ENCODE peak calls at places on chromosomes 5 and 9, in eight cellular contexts. Q, X, I, T, P, U, C and D are unnamed samples.

GRCh38 chr5:15717002-15717401 is 217.0 kb downstream of the FBXL7 start:
- DNase-seq in I (no peak), X (no peak), C (no peak), P (no peak), T (peak; percentile 17), Q (no peak), U (no peak), D (no peak)

GRCh38 chr5:157157492-157157891 is 8.6 kb downstream of the GARIN3 start:
- DNase-seq in P (no peak), T (no peak), Q (no peak), X (no peak), U (no peak), I (no peak), C (no peak), D (no peak)

GRCh38 chr5:61332891-61333350 is 863 bp downstream of the ZSWIM6 start:
- DNase-seq in X (peak; percentile 42), Q (peak; percentile 33), U (no peak), P (peak; percentile 79), T (peak; percentile 91), C (peak; percentile 84), I (peak; percentile 69), D (peak; percentile 55)

GRCh38 chr5:82004511-82004910 is 32.7 kb downstream of the ATG10 start:
- DNase-seq in X (no peak), Q (no peak), T (peak; percentile 45), P (no peak), U (no peak), I (no peak), C (no peak), D (no peak)

GRCh38 chr5:665956-666711 is 27.0 kb downstream of the TPPP start:
- DNase-seq in P (no peak), Q (no peak), I (peak; percentile 15), C (no peak), T (no peak), U (no peak), X (no peak), D (no peak)

GRCh38 chr5:90221947-90222346 is 187.6 kb downstream of the CETN3 start:
- DNase-seq in P (no peak), T (peak; percentile 28), C (no peak), X (no peak), I (no peak), U (no peak), Q (no peak), D (no peak)

GRCh38 chr5:145236127-145236526 is 599.0 kb downstream of the PRELID2 start:
- DNase-seq in I (no peak), T (peak; percentile 12), X (no peak), P (no peak), U (no peak), C (no peak), Q (no peak), D (no peak)

GRCh38 chr9:18824095-18824666 is 208.8 kb downstream of the SAXO1 start:
- DNase-seq in X (peak; percentile 20), Q (no peak), P (peak; percentile 49), U (no peak), I (no peak), C (no peak), T (peak; percentile 7), D (no peak)

GRCh38 chr5:137600721-137601360 is 101.7 kb upstream of the SPOCK1 start:
- DNase-seq in C (no peak), I (no peak), T (peak; percentile 22), Q (no peak), U (no peak), X (no peak), P (no peak), D (no peak)

GRCh38 chr5:78295035-78295961 is 800 bp upstream of the AP3B1 start:
- DNase-seq in Q (peak; percentile 26), I (peak; percentile 24), T (peak; percentile 62), P (peak; percentile 70), C (peak; percentile 75), U (peak; percentile 45), X (peak; percentile 71), D (peak; percentile 46)

GRCh38 chr9:130599625-130600024 is 20.2 kb downstream of the FUBP3 start:
- DNase-seq in U (no peak), T (no peak), Q (no peak), X (no peak), C (no peak), P (no peak), I (no peak), D (no peak)

GRCh38 chr9:18461496-18461895 is 12.5 kb upstream of the ADAMTSL1 start:
- DNase-seq in P (no peak), I (no peak), C (no peak), X (no peak), U (no peak), T (no peak), Q (no peak), D (no peak)

GRCh38 chr9:35960029-35960655 is 2.2 kb upstream of the OR2S2 start:
- DNase-seq in P (no peak), T (peak; percentile 88), I (no peak), Q (no peak), U (no peak), C (no peak), X (peak; percentile 40), D (no peak)

GRCh38 chr5:85337400-85337799 is 952.7 kb upstream of the EDIL3 start:
- DNase-seq in Q (no peak), T (no peak), C (no peak), I (no peak), X (no peak), P (no peak), U (no peak), D (no peak)

GRCh38 chr5:85345818-85346217 is 961.1 kb upstream of the EDIL3 start:
- DNase-seq in T (no peak), C (no peak), X (no peak), U (no peak), P (no peak), I (no peak), Q (no peak), D (no peak)

GRCh38 chr5:85340790-85341189 is 956.1 kb upstream of the EDIL3 start:
- DNase-seq in T (no peak), X (no peak), C (no peak), Q (no peak), I (no peak), U (no peak), P (no peak), D (no peak)
- H3K4me1 ChIP-seq in T (no peaks in the 10 kb centered on the region), X (no peaks in the 10 kb centered on the region), C (no peaks in the 10 kb centered on the region), Q (no peaks in the 10 kb centered on the region), I (no peaks in the 10 kb centered on the region), U (no peaks in the 10 kb centered on the region), P (no peaks in the 10 kb centered on the region), D (no peaks in the 10 kb centered on the region)

GRCh38 chr5:123810911-123811310 is 298.9 kb downstream of the CSNK1G3 start:
- DNase-seq in U (no peak), Q (no peak), I (no peak), T (no peak), X (no peak), P (no peak), C (no peak), D (no peak)

GRCh38 chr5:123813251-123813650 is 301.3 kb downstream of the CSNK1G3 start:
- DNase-seq in Q (no peak), C (no peak), X (no peak), I (no peak), P (no peak), T (no peak), U (no peak), D (peak; percentile 23)

GRCh38 chr5:123809594-123810172 is 297.7 kb downstream of the CSNK1G3 start:
- DNase-seq in T (no peak), U (no peak), I (no peak), X (peak; percentile 52), P (peak; percentile 50), C (no peak), Q (no peak), D (no peak)

GRCh38 chr5:123810253-123810652 is 298.3 kb downstream of the CSNK1G3 start:
- DNase-seq in X (peak; percentile 40), P (peak; percentile 74), C (no peak), Q (no peak), I (peak; percentile 39), T (no peak), U (no peak), D (no peak)

GRCh38 chr5:123811771-123812170 is 299.8 kb downstream of the CSNK1G3 start:
- DNase-seq in C (no peak), U (no peak), X (no peak), P (no peak), T (no peak), Q (no peak), I (no peak), D (no peak)
- H3K4me1 ChIP-seq in C (peaks cover 14% of the 10 kb centered on the region), U (no peaks in the 10 kb centered on the region), X (no peaks in the 10 kb centered on the region), P (peaks cover 46% of the 10 kb centered on the region), T (peaks cover 21% of the 10 kb centered on the region), Q (no peaks in the 10 kb centered on the region), I (peaks cover 32% of the 10 kb centered on the region), D (peaks cover 25% of the 10 kb centered on the region)

DNA sequence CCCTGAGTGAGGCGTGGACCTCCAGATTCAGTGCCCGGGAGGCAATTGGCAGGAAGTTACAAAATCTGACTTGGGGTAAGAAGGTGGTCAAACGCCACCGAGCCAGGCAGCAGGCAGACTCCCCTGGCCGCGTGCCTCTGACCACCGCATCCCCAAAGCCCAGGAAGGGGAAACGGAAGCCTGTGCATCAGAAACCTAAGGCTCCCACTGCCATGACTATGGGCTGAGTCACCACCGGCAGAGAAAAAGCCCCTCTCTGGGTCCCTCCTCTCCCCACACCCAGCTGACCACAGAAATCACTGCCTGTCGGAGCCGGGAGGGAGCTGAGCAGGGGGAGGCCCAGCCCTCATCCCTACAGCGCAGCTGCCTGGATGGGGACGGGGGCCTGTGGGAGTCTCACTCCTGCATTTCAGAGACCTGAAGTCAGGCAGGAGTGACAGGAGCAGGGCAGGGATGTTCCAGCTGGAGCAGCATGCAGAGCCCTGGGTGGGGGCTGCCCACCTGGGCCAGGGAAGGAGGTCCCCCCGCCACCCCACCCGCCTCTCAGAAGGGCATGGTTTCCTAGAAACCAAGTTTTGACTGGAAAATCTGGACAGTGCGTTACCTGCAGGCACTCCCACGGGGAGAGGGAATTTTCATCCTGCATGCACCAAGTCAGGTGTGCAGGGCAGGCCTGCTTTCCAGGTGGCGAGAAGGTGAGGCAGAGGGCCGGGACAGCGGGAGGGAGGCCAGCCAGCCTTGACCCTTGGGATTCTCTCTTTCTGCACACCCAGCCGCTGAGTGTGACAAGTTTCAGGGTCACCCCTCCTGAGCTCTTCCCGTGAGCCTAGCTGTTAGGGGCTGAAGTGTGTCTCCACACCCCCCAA is 68.2 kb downstream of the LRSAM1 start:
- DNase-seq in X (no peak), C (peak; percentile 68), T (peak; percentile 97), I (peak; percentile 47), P (peak; percentile 59), U (no peak), Q (no peak), D (peak; percentile 95)
- H3K4me1 ChIP-seq in X (no peaks in the 10 kb centered on the region), C (peaks cover 30% of the 10 kb centered on the region), T (peaks cover 55% of the 10 kb centered on the region), I (peaks cover 36% of the 10 kb centered on the region), P (peaks cover 14% of the 10 kb centered on the region), U (no peaks in the 10 kb centered on the region), Q (peaks cover 7% of the 10 kb centered on the region), D (peaks cover 74% of the 10 kb centered on the region)

GRCh38 chr9:114370985-114371335 is 16.8 kb downstream of the AKNA start:
- DNase-seq in P (no peak), X (no peak), C (peak; percentile 52), T (no peak), Q (no peak), I (no peak), U (no peak), D (no peak)

GRCh38 chr9:114370251-114370984 is 17.4 kb downstream of the AKNA start:
- DNase-seq in T (no peak), U (no peak), X (no peak), I (no peak), Q (no peak), P (no peak), C (peak; percentile 46), D (no peak)

GRCh38 chr9:114371343-114371985 is 16.3 kb downstream of the AKNA start:
- DNase-seq in T (no peak), P (no peak), C (no peak), U (no peak), Q (no peak), I (no peak), X (no peak), D (no peak)

GRCh38 chr9:114367823-114368609 is 19.8 kb downstream of the AKNA start:
- DNase-seq in P (no peak), Q (no peak), T (no peak), I (no peak), C (peak; percentile 55), X (no peak), U (no peak), D (no peak)

GRCh38 chr9:114369567-114370240 is 18.1 kb downstream of the AKNA start:
- DNase-seq in I (no peak), X (no peak), U (no peak), C (peak; percentile 17), T (no peak), Q (no peak), P (no peak), D (no peak)
- H3K4me1 ChIP-seq in I (peaks cover 8% of the 10 kb centered on the region), X (no peaks in the 10 kb centered on the region), U (peaks cover 96% of the 10 kb centered on the region), C (peaks cover 55% of the 10 kb centered on the region), T (peaks cover 22% of the 10 kb centered on the region), Q (no peaks in the 10 kb centered on the region), P (peaks cover 26% of the 10 kb centered on the region), D (peaks cover 18% of the 10 kb centered on the region)